ENCODE peak calls at places on chromosome 10, in ten cellular contexts. S is midbrain, G is pons, O is EL, U is heart right ventricle, I is AG08395, Z is neural crest cell, M is natural killer cell, W is KG1, R is psoas muscle. E is an unnamed sample.

GRCh38 chr10:31650010-31650409 is 278.6 kb downstream of the ARHGAP12 start:
- DNase-seq in S (no peak), G (peak; percentile 60), O (peak; percentile 90), U (peak; percentile 67), I (peak; percentile 87), Z (no peak), M (no peak), W (no peak), R (peak; percentile 89), E (peak; percentile 88)

GRCh38 chr10:125375210-125375609 is 214.8 kb upstream of the CTBP2 start:
- DNase-seq in S (no peak), G (peak; percentile 28), O (peak; percentile 14), U (no peak), I (no peak), Z (no peak), M (no peak), W (no peak), R (no peak), E (no peak)

GRCh38 chr10:1185911-1186692 is 129.9 kb downstream of the WDR37 start:
- DNase-seq in S (no peak), G (no peak), O (no peak), U (no peak), I (no peak), Z (no peak), M (no peak), W (no peak), R (peak; percentile 41), E (no peak)

GRCh38 chr10:361203-362135 is 226.2 kb downstream of the ZMYND11 start:
- DNase-seq in S (no peak), G (no peak), O (no peak), U (no peak), I (no peak), Z (no peak), M (no peak), W (no peak), R (no peak), E (no peak)

GRCh38 chr10:99341860-99342517 is 12.8 kb downstream of the CNNM1 start:
- DNase-seq in S (peak; percentile 10), G (no peak), O (no peak), U (no peak), I (peak; percentile 80), Z (no peak), M (no peak), W (no peak), R (no peak), E (no peak)

GRCh38 chr10:117553171-117553814 is 10.7 kb downstream of the EMX2 start:
- DNase-seq in S (no peak), G (no peak), O (no peak), U (no peak), I (no peak), Z (no peak), M (no peak), W (no peak), R (peak; percentile 60), E (no peak)

GRCh38 chr10:27742195-27742925 is 3.3 kb downstream of the MKX start:
- DNase-seq in S (peak; percentile 50), G (peak; percentile 41), O (peak; percentile 91), U (peak; percentile 75), I (peak; percentile 87), Z (peak; percentile 70), M (peak; percentile 59), W (peak; percentile 24), R (peak; percentile 86), E (peak; percentile 85)

GRCh38 chr10:29619273-29619672 is 15.5 kb downstream of the SVIL start:
- DNase-seq in S (no peak), G (no peak), O (peak; percentile 22), U (no peak), I (peak; percentile 42), Z (no peak), M (no peak), W (no peak), R (no peak), E (no peak)

GRCh38 chr10:114304566-114305421 is 65.7 kb downstream of the VWA2 start:
- DNase-seq in S (no peak), G (no peak), O (no peak), U (peak; percentile 53), I (peak; percentile 31), Z (peak; percentile 53), M (peak; percentile 33), W (no peak), R (no peak), E (peak; percentile 53)